ENCODE peak calls at places on chromosomes 6 and 20, in four cellular contexts. One of them, this sample, is unnamed.

GRCh38 chr6:76453270-76453669 is 380.8 kb upstream of the IMPG1 start:
- DNase-seq in anterior cingulate cortex: no peak
- DNase-seq in stimulated activated CD4-positive, alpha-beta T cell treated with anti-CD3 and anti-CD28 coated beads, Interleukin-4, amount 100 ng/mL, for 1 hour: no peak
- DNase-seq in fibroblast of pulmonary artery: no peak
- DNase-seq in this sample: no peak

GRCh38 chr6:130966581-130966980 is 96.5 kb downstream of the EPB41L2 start:
- DNase-seq in fibroblast of pulmonary artery: no peak
- DNase-seq in stimulated activated CD4-positive, alpha-beta T cell treated with anti-CD3 and anti-CD28 coated beads, Interleukin-4, amount 100 ng/mL, for 1 hour: no peak
- DNase-seq in anterior cingulate cortex: no peak
- DNase-seq in this sample: no peak

GRCh38 chr20:50333856-50334255 is 143.2 kb downstream of the CEBPB start:
- DNase-seq in stimulated activated CD4-positive, alpha-beta T cell treated with anti-CD3 and anti-CD28 coated beads, Interleukin-4, amount 100 ng/mL, for 1 hour: no peak
- DNase-seq in fibroblast of pulmonary artery: peak; percentile 64
- DNase-seq in anterior cingulate cortex: no peak
- DNase-seq in this sample: no peak

GRCh38 chr6:63589955-63590411 is 17.7 kb downstream of the LOC128125822 start:
- DNase-seq in anterior cingulate cortex: no peak
- DNase-seq in fibroblast of pulmonary artery: no peak
- DNase-seq in stimulated activated CD4-positive, alpha-beta T cell treated with anti-CD3 and anti-CD28 coated beads, Interleukin-4, amount 100 ng/mL, for 1 hour: no peak
- DNase-seq in this sample: no peak

GRCh38 chr20:57907131-57908083 is 197.6 kb upstream of the PMEPA1 start:
- DNase-seq in anterior cingulate cortex: no peak
- DNase-seq in stimulated activated CD4-positive, alpha-beta T cell treated with anti-CD3 and anti-CD28 coated beads, Interleukin-4, amount 100 ng/mL, for 1 hour: no peak
- DNase-seq in fibroblast of pulmonary artery: no peak
- DNase-seq in this sample: no peak

GRCh38 chr20:64173116-64173515 is 8.9 kb downstream of the MYT1 start:
- DNase-seq in fibroblast of pulmonary artery: no peak
- DNase-seq in stimulated activated CD4-positive, alpha-beta T cell treated with anti-CD3 and anti-CD28 coated beads, Interleukin-4, amount 100 ng/mL, for 1 hour: no peak
- DNase-seq in anterior cingulate cortex: no peak
- DNase-seq in this sample: no peak

GRCh38 chr20:31815408-31816188 is 3.6 kb upstream of the MYLK2 start:
- DNase-seq in anterior cingulate cortex: no peak
- DNase-seq in fibroblast of pulmonary artery: peak; percentile 47
- DNase-seq in stimulated activated CD4-positive, alpha-beta T cell treated with anti-CD3 and anti-CD28 coated beads, Interleukin-4, amount 100 ng/mL, for 1 hour: no peak
- DNase-seq in this sample: no peak

GRCh38 chr6:163490826-163491577 is 76.5 kb downstream of the QKI start:
- DNase-seq in fibroblast of pulmonary artery: peak; percentile 59
- DNase-seq in anterior cingulate cortex: no peak
- DNase-seq in stimulated activated CD4-positive, alpha-beta T cell treated with anti-CD3 and anti-CD28 coated beads, Interleukin-4, amount 100 ng/mL, for 1 hour: no peak
- DNase-seq in this sample: peak; percentile 38

GRCh38 chr6:121285041-121285440 is 49.2 kb downstream of the TBC1D32 start:
- DNase-seq in anterior cingulate cortex: no peak
- DNase-seq in stimulated activated CD4-positive, alpha-beta T cell treated with anti-CD3 and anti-CD28 coated beads, Interleukin-4, amount 100 ng/mL, for 1 hour: no peak
- DNase-seq in fibroblast of pulmonary artery: peak; percentile 62
- DNase-seq in this sample: no peak

GRCh38 chr6:99232003-99232402 is 117.5 kb downstream of the FAXC start:
- DNase-seq in fibroblast of pulmonary artery: no peak
- DNase-seq in anterior cingulate cortex: no peak
- DNase-seq in stimulated activated CD4-positive, alpha-beta T cell treated with anti-CD3 and anti-CD28 coated beads, Interleukin-4, amount 100 ng/mL, for 1 hour: no peak
- DNase-seq in this sample: no peak

GRCh38 chr6:72922401-72922800 is 300.5 kb downstream of the KCNQ5 start:
- DNase-seq in fibroblast of pulmonary artery: peak; percentile 10
- DNase-seq in stimulated activated CD4-positive, alpha-beta T cell treated with anti-CD3 and anti-CD28 coated beads, Interleukin-4, amount 100 ng/mL, for 1 hour: no peak
- DNase-seq in anterior cingulate cortex: no peak
- DNase-seq in this sample: no peak

GRCh38 chr20:60074276-60074675 is 116.1 kb downstream of the CDH26 start:
- DNase-seq in anterior cingulate cortex: no peak
- DNase-seq in fibroblast of pulmonary artery: no peak
- DNase-seq in stimulated activated CD4-positive, alpha-beta T cell treated with anti-CD3 and anti-CD28 coated beads, Interleukin-4, amount 100 ng/mL, for 1 hour: no peak
- DNase-seq in this sample: no peak

GRCh38 chr6:151914475-151914874 is 107.0 kb downstream of the ESR1 start:
- DNase-seq in stimulated activated CD4-positive, alpha-beta T cell treated with anti-CD3 and anti-CD28 coated beads, Interleukin-4, amount 100 ng/mL, for 1 hour: no peak
- DNase-seq in fibroblast of pulmonary artery: peak; percentile 47
- DNase-seq in anterior cingulate cortex: no peak
- DNase-seq in this sample: no peak

GRCh38 chr6:143962644-143962929 is 45.5 kb downstream of the PLAGL1 start:
- DNase-seq in anterior cingulate cortex: no peak
- DNase-seq in fibroblast of pulmonary artery: peak; percentile 51
- DNase-seq in stimulated activated CD4-positive, alpha-beta T cell treated with anti-CD3 and anti-CD28 coated beads, Interleukin-4, amount 100 ng/mL, for 1 hour: no peak
- DNase-seq in this sample: no peak

GRCh38 chr6:34465551-34466241 is at the start of gene PACSIN1:
- DNase-seq in fibroblast of pulmonary artery: no peak
- DNase-seq in anterior cingulate cortex: peak; percentile 18
- DNase-seq in stimulated activated CD4-positive, alpha-beta T cell treated with anti-CD3 and anti-CD28 coated beads, Interleukin-4, amount 100 ng/mL, for 1 hour: peak; percentile 15
- DNase-seq in this sample: no peak

GRCh38 chr6:27293436-27294152 is 18.5 kb downstream of the POM121L2 start:
- DNase-seq in anterior cingulate cortex: no peak
- DNase-seq in fibroblast of pulmonary artery: peak; percentile 61
- DNase-seq in stimulated activated CD4-positive, alpha-beta T cell treated with anti-CD3 and anti-CD28 coated beads, Interleukin-4, amount 100 ng/mL, for 1 hour: no peak
- DNase-seq in this sample: no peak

GRCh38 chr6:115601509-115601908 is 459.2 kb downstream of the FRK start:
- DNase-seq in stimulated activated CD4-positive, alpha-beta T cell treated with anti-CD3 and anti-CD28 coated beads, Interleukin-4, amount 100 ng/mL, for 1 hour: no peak
- DNase-seq in anterior cingulate cortex: no peak
- DNase-seq in fibroblast of pulmonary artery: no peak
- DNase-seq in this sample: no peak

GRCh38 chr6:136952714-136953260 is 30.7 kb downstream of the SLC35D3 start:
- DNase-seq in fibroblast of pulmonary artery: no peak
- DNase-seq in anterior cingulate cortex: no peak
- DNase-seq in stimulated activated CD4-positive, alpha-beta T cell treated with anti-CD3 and anti-CD28 coated beads, Interleukin-4, amount 100 ng/mL, for 1 hour: no peak
- DNase-seq in this sample: no peak

GRCh38 chr20:37353285-37353849 is 7.4 kb downstream of the SRC start:
- DNase-seq in anterior cingulate cortex: no peak
- DNase-seq in fibroblast of pulmonary artery: no peak
- DNase-seq in stimulated activated CD4-positive, alpha-beta T cell treated with anti-CD3 and anti-CD28 coated beads, Interleukin-4, amount 100 ng/mL, for 1 hour: no peak
- DNase-seq in this sample: no peak

GRCh38 chr6:136566007-136566487 is 15.8 kb upstream of the MAP7 start:
- DNase-seq in fibroblast of pulmonary artery: no peak
- DNase-seq in stimulated activated CD4-positive, alpha-beta T cell treated with anti-CD3 and anti-CD28 coated beads, Interleukin-4, amount 100 ng/mL, for 1 hour: no peak
- DNase-seq in anterior cingulate cortex: no peak
- DNase-seq in this sample: no peak

GRCh38 chr20:18728165-18728866 is 85.3 kb upstream of the SCP2D1 start:
- DNase-seq in fibroblast of pulmonary artery: no peak
- DNase-seq in anterior cingulate cortex: no peak
- DNase-seq in stimulated activated CD4-positive, alpha-beta T cell treated with anti-CD3 and anti-CD28 coated beads, Interleukin-4, amount 100 ng/mL, for 1 hour: no peak
- DNase-seq in this sample: no peak

GRCh38 chr20:21609221-21609620 is 95.4 kb upstream of the NKX2-2 start:
- DNase-seq in anterior cingulate cortex: peak; percentile 13
- DNase-seq in stimulated activated CD4-positive, alpha-beta T cell treated with anti-CD3 and anti-CD28 coated beads, Interleukin-4, amount 100 ng/mL, for 1 hour: no peak
- DNase-seq in fibroblast of pulmonary artery: no peak
- DNase-seq in this sample: peak; percentile 53

GRCh38 chr6:18506387-18507017 is 119.4 kb downstream of the RNF144B start:
- DNase-seq in stimulated activated CD4-positive, alpha-beta T cell treated with anti-CD3 and anti-CD28 coated beads, Interleukin-4, amount 100 ng/mL, for 1 hour: no peak
- DNase-seq in anterior cingulate cortex: no peak
- DNase-seq in fibroblast of pulmonary artery: no peak
- DNase-seq in this sample: no peak

GRCh38 chr6:160667854-160668481 is 3.9 kb upstream of the LPA start:
- DNase-seq in fibroblast of pulmonary artery: no peak
- DNase-seq in anterior cingulate cortex: no peak
- DNase-seq in stimulated activated CD4-positive, alpha-beta T cell treated with anti-CD3 and anti-CD28 coated beads, Interleukin-4, amount 100 ng/mL, for 1 hour: peak; percentile 22
- DNase-seq in this sample: no peak

GRCh38 chr6:151313060-151313459 is 73.3 kb downstream of the AKAP12 start:
- DNase-seq in stimulated activated CD4-positive, alpha-beta T cell treated with anti-CD3 and anti-CD28 coated beads, Interleukin-4, amount 100 ng/mL, for 1 hour: no peak
- DNase-seq in anterior cingulate cortex: no peak
- DNase-seq in fibroblast of pulmonary artery: peak; percentile 71
- DNase-seq in this sample: no peak

GRCh38 chr20:24470031-24470781 is 777 bp downstream of the SYNDIG1 start:
- DNase-seq in anterior cingulate cortex: peak; percentile 54
- DNase-seq in fibroblast of pulmonary artery: no peak
- DNase-seq in stimulated activated CD4-positive, alpha-beta T cell treated with anti-CD3 and anti-CD28 coated beads, Interleukin-4, amount 100 ng/mL, for 1 hour: no peak
- DNase-seq in this sample: peak; percentile 40

GRCh38 chr20:52193886-52194545 is 2.4 kb upstream of the ZFP64 start:
- DNase-seq in anterior cingulate cortex: no peak
- DNase-seq in stimulated activated CD4-positive, alpha-beta T cell treated with anti-CD3 and anti-CD28 coated beads, Interleukin-4, amount 100 ng/mL, for 1 hour: no peak
- DNase-seq in fibroblast of pulmonary artery: no peak
- DNase-seq in this sample: no peak

GRCh38 chr6:90364846-90365401 is 68.3 kb upstream of the BACH2 start:
- DNase-seq in stimulated activated CD4-positive, alpha-beta T cell treated with anti-CD3 and anti-CD28 coated beads, Interleukin-4, amount 100 ng/mL, for 1 hour: no peak
- DNase-seq in fibroblast of pulmonary artery: no peak
- DNase-seq in anterior cingulate cortex: no peak
- DNase-seq in this sample: no peak

GRCh38 chr20:48722737-48723191 is 105.0 kb downstream of the PREX1 start:
- DNase-seq in stimulated activated CD4-positive, alpha-beta T cell treated with anti-CD3 and anti-CD28 coated beads, Interleukin-4, amount 100 ng/mL, for 1 hour: no peak
- DNase-seq in fibroblast of pulmonary artery: peak; percentile 62
- DNase-seq in anterior cingulate cortex: no peak
- DNase-seq in this sample: no peak

GRCh38 chr6:53888931-53889330 is 94.1 kb downstream of the LRRC1 start:
- DNase-seq in fibroblast of pulmonary artery: no peak
- DNase-seq in anterior cingulate cortex: no peak
- DNase-seq in stimulated activated CD4-positive, alpha-beta T cell treated with anti-CD3 and anti-CD28 coated beads, Interleukin-4, amount 100 ng/mL, for 1 hour: no peak
- DNase-seq in this sample: no peak

GRCh38 chr20:35988910-35989463 is 20.6 kb downstream of the CNBD2 start:
- DNase-seq in anterior cingulate cortex: no peak
- DNase-seq in stimulated activated CD4-positive, alpha-beta T cell treated with anti-CD3 and anti-CD28 coated beads, Interleukin-4, amount 100 ng/mL, for 1 hour: no peak
- DNase-seq in fibroblast of pulmonary artery: no peak
- DNase-seq in this sample: no peak

GRCh38 chr6:108947114-108947854 is 99.1 kb downstream of the ARMC2 start:
- DNase-seq in anterior cingulate cortex: no peak
- DNase-seq in stimulated activated CD4-positive, alpha-beta T cell treated with anti-CD3 and anti-CD28 coated beads, Interleukin-4, amount 100 ng/mL, for 1 hour: no peak
- DNase-seq in fibroblast of pulmonary artery: peak; percentile 85
- DNase-seq in this sample: no peak

This sample was measured in hippocampal formation.